ENCODE peak calls at places on chromosome 1, in five cellular contexts. U is HuH-7, I is RPMI8226, V is fibroblast of pulmonary artery, C is fibroblast of lung. J is an unnamed sample.

GRCh38 chr1:223136086-223136485 is 7.0 kb downstream of the TLR5 start:
- DNase-seq in U (no peak), I (peak; percentile 53), V (no peak), C (no peak), J (no peak)

GRCh38 chr1:71490432-71490831 is 409.6 kb upstream of the ZRANB2 start:
- DNase-seq in U (no peak), I (no peak), V (peak; percentile 53), C (peak; percentile 17), J (no peak)

GRCh38 chr1:111205724-111206070 is 5.3 kb upstream of the DENND2D start:
- DNase-seq in U (no peak), I (no peak), V (peak; percentile 35), C (peak; percentile 76), J (no peak)

GRCh38 chr1:207993477-207994445 is 82.8 kb upstream of the CD34 start:
- DNase-seq in U (peak; percentile 17), I (no peak), V (peak; percentile 26), C (peak; percentile 10), J (no peak)

GRCh38 chr1:91809267-91809666 is 76.7 kb downstream of the TGFBR3 start:
- DNase-seq in U (no peak), I (no peak), V (no peak), C (no peak), J (no peak)

GRCh38 chr1:228487336-228488106 is at the start of gene RNF187:
- DNase-seq in U (peak; percentile 93), I (no peak), V (peak; percentile 38), C (no peak), J (peak; percentile 86)

GRCh38 chr1:171794085-171794484 is 12.6 kb downstream of the METTL13 start:
- DNase-seq in U (no peak), I (no peak), V (peak; percentile 30), C (no peak), J (no peak)

GRCh38 chr1:182389619-182390047 is 2.0 kb downstream of the GLUL start:
- DNase-seq in U (no peak), I (peak; percentile 17), V (no peak), C (no peak), J (no peak)

GRCh38 chr1:172117800-172118199 is 276.5 kb downstream of the DNM3 start:
- DNase-seq in U (no peak), I (no peak), V (no peak), C (no peak), J (peak; percentile 22)

J was measured in CD8-positive, alpha-beta memory T cell.